ENCODE peak calls at places on chromosomes 1 and 21, in six cellular contexts. T, C, G, W, S and B are unnamed samples.

GRCh38 chr1:156814571-156815260 is 1.9 kb downstream of the SH2D2A start:
- DNase-seq in C (no peak), T (no peak), W (no peak), S (no peak), G (no peak), B (peak; percentile 66)

GRCh38 chr1:64956241-64956640 is 10.1 kb downstream of the JAK1 start:
- DNase-seq in G (no peak), W (no peak), T (no peak), S (no peak), C (no peak), B (no peak)

GRCh38 chr21:30072496-30072895 is 94.1 kb downstream of the CLDN17 start:
- DNase-seq in T (no peak), C (no peak), W (no peak), S (peak; percentile 42), G (no peak), B (no peak)

GRCh38 chr1:207002731-207003146 is 29.8 kb downstream of the C1orf116 start:
- DNase-seq in C (no peak), G (no peak), S (peak; percentile 63), T (no peak), W (no peak), B (no peak)

GRCh38 chr1:181073638-181074037 is 14.9 kb upstream of the IER5 start:
- DNase-seq in C (no peak), G (no peak), S (no peak), W (no peak), T (no peak), B (no peak)

GRCh38 chr1:100100202-100100601 is 32.5 kb downstream of the SASS6 start:
- DNase-seq in G (no peak), T (no peak), S (no peak), W (no peak), C (no peak), B (no peak)

GRCh38 chr1:85743814-85744213 is 35.6 kb upstream of the ZNHIT6 start:
- DNase-seq in G (no peak), T (no peak), S (no peak), C (no peak), W (no peak), B (no peak)

GRCh38 chr1:84996846-84997666 is at the start of gene MCOLN2:
- DNase-seq in T (peak; percentile 12), S (peak; percentile 63), G (peak; percentile 16), C (peak; percentile 77), W (no peak), B (peak; percentile 76)

GRCh38 chr1:111581166-111581565 is 38.4 kb upstream of the RAP1A start:
- DNase-seq in S (no peak), G (no peak), T (no peak), C (no peak), W (no peak), B (no peak)

GRCh38 chr1:47693115-47693514 is 255.3 kb downstream of the FOXD2 start:
- DNase-seq in T (no peak), S (no peak), G (no peak), C (no peak), W (no peak), B (no peak)

GRCh38 chr21:39715804-39716397 is 29.1 kb upstream of the IGSF5 start:
- DNase-seq in T (peak; percentile 29), W (no peak), G (no peak), C (peak; percentile 73), S (peak; percentile 80), B (no peak)

GRCh38 chr1:194024659-194025058 is 838.2 kb upstream of the B3GALT2 start:
- DNase-seq in C (no peak), S (no peak), T (no peak), W (no peak), G (no peak), B (no peak)

GRCh38 chr1:201697174-201697573 is 131.8 kb upstream of the IPO9 start:
- DNase-seq in T (no peak), W (no peak), G (no peak), S (no peak), C (no peak), B (no peak)

GRCh38 chr1:247210386-247211117 is 38.7 kb upstream of the ZNF124 start:
- DNase-seq in C (peak; percentile 98), T (peak; percentile 99), W (peak; percentile 72), S (peak; percentile 99), G (peak; percentile 89), B (peak; percentile 99)
- TF ChIP-seq CTCF in C (no peak), T (no peak), W (no peak), S (no peak), G (no peak), B (no peak)

GRCh38 chr21:33266050-33266783 is at the start of gene IL10RB:
- DNase-seq in C (peak; percentile 86), G (peak; percentile 21), T (peak; percentile 82), S (peak; percentile 78), W (no peak), B (peak; percentile 91)

GRCh38 chr21:33264561-33264960 is 1.6 kb upstream of the IL10RB start:
- DNase-seq in S (no peak), T (no peak), G (no peak), W (no peak), C (no peak), B (no peak)

GRCh38 chr21:33266784-33267135 is 593 bp downstream of the IL10RB start:
- DNase-seq in S (no peak), C (no peak), T (no peak), G (no peak), W (no peak), B (no peak)

GRCh38 chr21:33267250-33267649 is 1.1 kb downstream of the IL10RB start:
- DNase-seq in T (no peak), C (no peak), W (no peak), G (no peak), S (no peak), B (no peak)

DNA sequence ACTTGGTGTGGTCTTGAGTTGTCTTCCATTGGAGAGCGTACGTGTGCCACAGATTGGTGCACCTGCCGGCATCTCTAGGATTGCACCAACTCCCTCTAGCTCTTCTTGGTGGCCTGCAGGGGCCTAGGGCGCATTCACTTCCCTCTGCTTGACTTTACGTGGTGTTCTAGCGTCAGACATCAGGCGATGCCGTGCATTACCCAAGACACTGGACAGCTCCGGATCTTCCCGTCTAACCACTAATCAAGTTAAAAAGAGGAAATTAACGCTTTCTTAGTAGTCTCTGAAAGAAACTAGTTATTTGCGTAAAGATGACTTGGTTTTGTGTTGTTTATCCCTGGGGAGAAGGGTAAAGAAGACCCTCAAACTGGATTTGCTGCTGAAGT is 510 bp upstream of the IL10RB start:
- DNase-seq in T (peak; percentile 50), G (no peak), C (no peak), W (no peak), S (peak; percentile 20), B (peak; percentile 78)
- H3K27ac ChIP-seq in T (peak overlapping the region; percentile 87), G (peak overlapping the region; percentile 70), C (no peak overlapping the region), W (no peak overlapping the region), S (peak overlapping the region; percentile 91), B (peak overlapping the region; percentile 45)

GRCh38 chr1:13731897-13732296 is 31.9 kb downstream of the PRDM2 start:
- DNase-seq in C (no peak), W (no peak), T (no peak), G (no peak), S (no peak), B (no peak)

GRCh38 chr1:13735168-13735930 is 35.4 kb downstream of the PRDM2 start:
- DNase-seq in G (no peak), C (no peak), W (no peak), T (no peak), S (no peak), B (no peak)

GRCh38 chr1:13732971-13733667 is 33.1 kb downstream of the PRDM2 start:
- DNase-seq in W (no peak), S (no peak), G (no peak), C (no peak), T (no peak), B (no peak)

GRCh38 chr1:13730751-13731482 is 30.9 kb downstream of the PRDM2 start:
- DNase-seq in C (no peak), G (peak; percentile 69), T (peak; percentile 17), W (no peak), S (peak; percentile 25), B (no peak)

GRCh38 chr1:13733705-13734104 is 33.7 kb downstream of the PRDM2 start:
- DNase-seq in C (no peak), G (no peak), S (no peak), T (no peak), W (no peak), B (no peak)
- H3K4me1 ChIP-seq in C (no peaks in the 10 kb centered on the region), G (peaks cover 77% of the 10 kb centered on the region), S (no peaks in the 10 kb centered on the region), T (peaks cover 5% of the 10 kb centered on the region), W (no peaks in the 10 kb centered on the region), B (no peaks in the 10 kb centered on the region)

GRCh38 chr1:165827199-165828102 is at the start of gene UCK2:
- DNase-seq in G (peak; percentile 4), W (no peak), T (peak; percentile 81), S (peak; percentile 87), C (peak; percentile 89), B (peak; percentile 92)
- TF ChIP-seq CTCF in G (no peak), W (peak; percentile 52), T (peak; percentile 1), S (peak; percentile 14), C (peak; percentile 9), B (peak; percentile 14)

GRCh38 chr1:229567109-229567868 is 8.8 kb upstream of the ABCB10 start:
- DNase-seq in G (no peak), T (no peak), C (no peak), S (no peak), W (no peak), B (no peak)

GRCh38 chr1:229563241-229563640 is 4.7 kb upstream of the ABCB10 start:
- DNase-seq in W (no peak), S (no peak), C (no peak), G (no peak), T (no peak), B (no peak)

GRCh38 chr1:229558460-229559335 is at the start of gene ABCB10:
- DNase-seq in G (peak; percentile 56), T (peak; percentile 96), C (peak; percentile 97), S (peak; percentile 98), W (peak; percentile 91), B (peak; percentile 98)

GRCh38 chr1:229563701-229564100 is 5.2 kb upstream of the ABCB10 start:
- DNase-seq in S (peak; percentile 59), T (peak; percentile 65), G (no peak), W (no peak), C (no peak), B (no peak)

DNA sequence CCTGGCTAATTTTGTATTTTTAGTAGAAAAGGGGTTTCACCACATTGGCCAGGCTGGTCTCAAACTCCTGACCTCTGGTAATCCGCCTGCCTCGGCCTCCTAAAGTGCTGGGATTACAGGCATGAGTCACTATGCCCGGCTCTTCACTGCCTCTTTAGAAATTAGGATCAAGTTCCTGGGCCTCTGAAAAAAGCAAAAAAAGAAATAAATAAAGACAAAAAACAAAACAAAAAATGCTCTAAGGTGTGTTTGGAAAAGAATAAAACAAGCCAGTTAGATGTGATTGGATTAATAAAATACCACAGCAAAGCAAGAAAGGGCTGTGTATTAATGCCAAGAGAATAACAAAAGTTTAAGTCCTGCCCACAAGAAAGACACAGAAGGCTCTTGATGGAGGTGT is 4.2 kb upstream of the ABCB10 start:
- DNase-seq in G (no peak), T (no peak), C (no peak), W (no peak), S (no peak), B (no peak)
- H3K27ac ChIP-seq in G (no peak overlapping the region), T (peak overlapping the region; percentile 76), C (no peak overlapping the region), W (no peak overlapping the region), S (no peak overlapping the region), B (no peak overlapping the region)